ENCODE peak calls at places on chromosomes 4 and X, in five cellular contexts. J, C, U, S and T are unnamed samples.

GRCh38 chrX:101362116-101362515 is 13.6 kb upstream of the TIMM8A start:
- DNase-seq in U (no peak), S (no peak), C (no peak), J (no peak), T (no peak)

GRCh38 chr4:52421811-52422213 is 237.3 kb downstream of the USP46 start:
- DNase-seq in C (no peak), U (no peak), J (no peak), S (no peak), T (no peak)

GRCh38 chr4:112881842-112882241 is 167.6 kb upstream of the ANK2 start:
- DNase-seq in C (no peak), S (no peak), U (no peak), J (no peak), T (no peak)

GRCh38 chrX:50877310-50877709 is 33.2 kb upstream of the BMP15 start:
- DNase-seq in U (no peak), S (peak; percentile 62), C (no peak), J (no peak), T (no peak)

GRCh38 chr4:38664704-38665401 is 854 bp downstream of the KLF3 start:
- DNase-seq in J (peak; percentile 44), U (peak; percentile 80), C (peak; percentile 88), S (peak; percentile 48), T (peak; percentile 30)

GRCh38 chrX:96407043-96407442 is 277.6 kb upstream of the DIAPH2 start:
- DNase-seq in S (peak; percentile 11), U (no peak), J (peak; percentile 30), C (no peak), T (no peak)

GRCh38 chr4:58871509-58871908 is 1761.3 kb upstream of the IGFBP7 start:
- DNase-seq in J (no peak), S (no peak), U (no peak), C (no peak), T (no peak)

GRCh38 chr4:110211007-110211769 is 12.8 kb upstream of the ELOVL6 start:
- DNase-seq in J (no peak), C (no peak), U (peak; percentile 1), S (peak; percentile 33), T (no peak)

GRCh38 chrX:153775293-153775595 is 5.6 kb upstream of the SRPK3 start:
- DNase-seq in C (no peak), J (no peak), S (no peak), U (no peak), T (no peak)

GRCh38 chr4:59729321-59729720 is 1470.8 kb upstream of the ADGRL3 start:
- DNase-seq in J (no peak), S (no peak), U (no peak), C (no peak), T (no peak)

GRCh38 chr4:75514949-75515612 is 808 bp downstream of the THAP6 start:
- DNase-seq in U (peak; percentile 1), S (no peak), C (no peak), J (peak; percentile 4), T (no peak)

GRCh38 chrX:24235084-24235710 is 78.7 kb downstream of the SUPT20HL2 start:
- DNase-seq in U (no peak), S (no peak), C (no peak), J (no peak), T (no peak)

GRCh38 chrX:144730486-144730885 is 516.8 kb upstream of the SPANXN1 start:
- DNase-seq in J (no peak), C (no peak), U (no peak), S (peak; percentile 8), T (no peak)

GRCh38 chr4:5635826-5636196 is 72.5 kb downstream of the EVC2 start:
- DNase-seq in U (no peak), S (peak; percentile 86), J (no peak), C (no peak), T (no peak)